ENCODE peak calls at places on chromosomes 4 and X, in seven cellular contexts. H is OCI-LY7, G is trophoblast cell, R is MM.1S, N is GM23248, S is Karpas-422, K is neural progenitor cell. P is an unnamed sample. For H3K79me2, the result is how much of the 10 kb centered on the place peaks cover.

GRCh38 chrX:65706041-65706828 is 38.8 kb downstream of the MSN start:
- DNase-seq in H (no peak), G (peak), R (no peak), N (peak), S (no peak), K (no peak), P (peak)

GRCh38 chrX:118420462-118420861 is 74.6 kb downstream of the WDR44 start:
- DNase-seq in H (no peak), G (no peak), R (peak), N (peak), S (no peak), K (no peak), P (peak)

GRCh38 chrX:53003111-53003510 is 44.8 kb upstream of the FAM156A start:
- DNase-seq in H (no peak), G (no peak), R (no peak), N (no peak), S (no peak), K (no peak), P (no peak)

GRCh38 chrX:130079824-130080406 is 30.4 kb downstream of the ELF4 start:
- DNase-seq in H (peak), G (peak), R (peak), N (peak), S (peak), K (peak), P (peak)

GRCh38 chr4:8105303-8106100 is 53.1 kb downstream of the ABLIM2 start:
- DNase-seq in H (no peak), G (no peak), R (no peak), N (no peak), S (no peak), K (peak), P (no peak)

GRCh38 chr4:32985256-32985655 is 2265.1 kb downstream of the PCDH7 start:
- DNase-seq in H (no peak), G (no peak), R (no peak), N (peak), S (no peak), K (no peak), P (no peak)

GRCh38 chr4:74206088-74206826 is 48.3 kb downstream of the MTHFD2L start:
- DNase-seq in H (no peak), G (peak), R (peak), N (peak), S (peak), K (no peak), P (no peak)

GRCh38 chr4:108700358-108700757 is 50.0 kb downstream of the OSTC start:
- DNase-seq in H (no peak), G (no peak), R (no peak), N (peak), S (no peak), K (no peak), P (peak)

GRCh38 chr4:165190591-165191212 is 16.7 kb upstream of the KLHL2 start:
- DNase-seq in H (no peak), G (no peak), R (no peak), N (peak), S (no peak), K (no peak), P (no peak)

GRCh38 chr4:78298618-78299017 is 241.5 kb downstream of the FRAS1 start:
- DNase-seq in H (no peak), G (no peak), R (no peak), N (peak), S (no peak), K (no peak), P (peak)

GRCh38 chrX:29478336-29479069 is 736.9 kb upstream of the MAGEB2 start:
- DNase-seq in H (peak), G (no peak), R (peak), N (peak), S (peak), K (peak), P (peak)

GRCh38 chrX:68146054-68146453 is 287.2 kb downstream of the OPHN1 start:
- DNase-seq in H (peak), G (no peak), R (peak), N (peak), S (peak), K (peak), P (peak)

GRCh38 chr4:82708982-82709381 is 89.6 kb downstream of the SCD5 start:
- DNase-seq in H (no peak), G (no peak), R (no peak), N (no peak), S (no peak), K (no peak), P (no peak)

GRCh38 chr4:111792592-111792991 is 352.7 kb upstream of the FAM241A start:
- DNase-seq in H (no peak), G (no peak), R (no peak), N (no peak), S (no peak), K (no peak), P (no peak)

GRCh38 chr4:121380448-121381147 is at the start of gene QRFPR:
- DNase-seq in H (no peak), G (no peak), R (peak), N (peak), S (no peak), K (peak), P (peak)

GRCh38 chrX:45761920-45762319 is 561.2 kb upstream of the DIPK2B start:
- DNase-seq in H (no peak), G (no peak), R (no peak), N (no peak), S (no peak), K (no peak), P (no peak)

DNA sequence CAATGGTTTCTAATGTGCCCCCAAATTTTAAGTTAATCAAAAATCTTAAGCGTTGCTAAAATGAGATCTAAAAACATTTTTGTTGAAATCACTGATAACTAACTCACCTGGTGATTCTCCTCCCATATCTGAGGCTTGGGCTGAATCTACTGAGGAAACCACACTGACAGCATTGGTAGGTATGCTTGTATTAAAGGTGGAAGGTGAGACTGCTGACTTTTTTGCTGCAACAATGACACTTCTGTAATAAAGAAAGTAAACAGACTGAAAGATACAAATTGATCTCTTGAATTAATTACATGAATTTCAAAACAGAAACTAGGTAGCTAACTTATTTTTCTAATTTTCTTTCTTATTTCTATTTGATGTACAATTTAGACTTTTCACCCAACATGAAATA is 198.1 kb downstream of the LRBA start:
- DNase-seq in H (no peak), G (no peak), R (no peak), N (no peak), S (no peak), K (no peak), P (no peak)
- H3K4me2 ChIP-seq in H (no peak), G (no peak), R (no peak), N (no peak), S (no peak), K (no peak), P (no peak)

GRCh38 chr4:127632420-127633403 is at the start of gene INTU:
- DNase-seq in H (no peak), G (peak), R (peak), N (peak), S (no peak), K (peak), P (peak)
- H3K27ac ChIP-seq in H (no peak), G (no peak), R (no peak), N (peak), S (no peak), K (no peak), P (peak)

GRCh38 chr4:106312377-106312776 is 3.6 kb downstream of the TBCK start:
- DNase-seq in H (no peak), G (no peak), R (no peak), N (peak), S (no peak), K (no peak), P (no peak)
- H3K79me2 ChIP-seq in H (under half), G (under half), R (under half), N (half or more), S (half or more), K (half or more), P (under half)

GRCh38 chr4:45987858-45988257 is 136.0 kb downstream of the GABRG1 start:
- DNase-seq in H (no peak), G (no peak), R (no peak), N (no peak), S (no peak), K (no peak), P (no peak)

GRCh38 chr4:45989775-45990174 is 134.1 kb downstream of the GABRG1 start:
- DNase-seq in H (no peak), G (no peak), R (no peak), N (no peak), S (no peak), K (no peak), P (no peak)

DNA sequence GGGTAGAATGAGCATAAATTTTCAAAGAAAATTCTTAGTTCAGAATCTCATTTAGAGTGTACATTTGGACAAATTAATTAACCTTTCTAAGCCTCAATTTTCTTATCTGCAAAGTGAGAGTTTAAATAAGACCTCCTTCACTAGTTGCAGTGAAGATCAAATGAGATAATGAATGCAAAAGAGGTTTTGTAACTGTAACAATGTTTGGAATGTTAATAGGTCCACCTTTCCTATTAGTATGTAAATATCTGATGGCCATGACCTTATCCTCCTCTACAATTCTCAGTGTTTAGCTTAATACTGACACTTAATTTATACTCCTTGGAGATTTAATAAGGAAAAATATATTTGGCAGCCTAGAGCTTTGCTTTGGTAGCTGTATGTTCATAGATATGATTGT is 138.8 kb downstream of the GABRG1 start:
- DNase-seq in H (no peak), G (no peak), R (no peak), N (no peak), S (no peak), K (no peak), P (no peak)
- H3K4me2 ChIP-seq in H (no peak), G (no peak), R (no peak), N (no peak), S (no peak), K (no peak), P (no peak)

DNA sequence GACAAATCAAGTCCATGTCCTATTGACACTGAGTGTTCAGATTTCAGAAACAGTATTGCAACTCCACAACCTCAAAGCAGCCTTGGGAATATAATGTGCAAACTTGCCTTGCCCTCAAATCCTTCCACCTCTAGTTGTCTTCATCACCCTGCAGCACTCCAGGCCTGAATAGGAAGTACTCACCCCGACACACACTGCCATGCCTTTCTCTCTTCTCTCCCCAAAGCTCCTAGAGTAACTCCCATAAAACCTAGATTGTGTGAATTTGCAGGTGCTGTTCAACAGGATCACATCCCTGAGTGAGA is 19.6 kb downstream of the ACSL1 start:
- DNase-seq in H (no peak), G (no peak), R (no peak), N (no peak), S (no peak), K (no peak), P (no peak)
- H3K27ac ChIP-seq in H (no peak), G (no peak), R (no peak), N (no peak), S (no peak), K (no peak), P (no peak)

GRCh38 chr4:173334891-173335754 is 965 bp upstream of the HMGB2 start:
- DNase-seq in H (peak), G (peak), R (peak), N (peak), S (peak), K (peak), P (peak)
- H3K79me2 ChIP-seq in H (half or more), G (under half), R (under half), N (under half), S (under half), K (half or more), P (under half)

GRCh38 chrX:153576239-153576870 is 22.6 kb downstream of the CCNQ start:
- DNase-seq in H (no peak), G (no peak), R (no peak), N (no peak), S (no peak), K (no peak), P (no peak)

GRCh38 chrX:153576961-153577360 is 22.0 kb downstream of the CCNQ start:
- DNase-seq in H (no peak), G (no peak), R (no peak), N (no peak), S (no peak), K (no peak), P (no peak)

GRCh38 chrX:153572601-153573000 is 26.3 kb downstream of the CCNQ start:
- DNase-seq in H (no peak), G (no peak), R (no peak), N (no peak), S (no peak), K (no peak), P (no peak)

GRCh38 chrX:153571159-153571908 is 27.6 kb downstream of the CCNQ start:
- DNase-seq in H (no peak), G (no peak), R (no peak), N (no peak), S (no peak), K (no peak), P (no peak)

DNA sequence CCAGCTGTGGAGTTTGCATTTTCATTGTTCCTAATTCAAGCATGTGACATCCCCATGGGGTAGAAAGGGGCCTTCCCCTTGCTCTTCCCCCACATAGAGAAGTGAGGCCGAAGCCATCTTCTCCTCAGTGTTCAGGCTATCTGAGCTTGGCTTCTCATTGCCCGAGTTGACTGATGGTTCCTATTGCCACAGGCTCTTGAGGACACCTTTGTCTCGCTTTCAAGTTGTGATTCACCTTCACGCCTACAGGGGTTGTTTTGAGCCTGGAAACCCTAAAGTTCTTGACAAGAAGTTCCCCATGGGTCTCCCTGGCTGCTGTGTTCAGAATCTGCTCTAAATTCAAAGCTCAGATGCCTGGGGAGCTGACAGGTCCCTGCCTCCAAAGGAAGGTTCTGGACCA is 24.9 kb downstream of the CCNQ start:
- DNase-seq in H (peak), G (no peak), R (no peak), N (peak), S (peak), K (no peak), P (no peak)
- H3K4me2 ChIP-seq in H (no peak), G (no peak), R (no peak), N (no peak), S (no peak), K (no peak), P (no peak)

DNA sequence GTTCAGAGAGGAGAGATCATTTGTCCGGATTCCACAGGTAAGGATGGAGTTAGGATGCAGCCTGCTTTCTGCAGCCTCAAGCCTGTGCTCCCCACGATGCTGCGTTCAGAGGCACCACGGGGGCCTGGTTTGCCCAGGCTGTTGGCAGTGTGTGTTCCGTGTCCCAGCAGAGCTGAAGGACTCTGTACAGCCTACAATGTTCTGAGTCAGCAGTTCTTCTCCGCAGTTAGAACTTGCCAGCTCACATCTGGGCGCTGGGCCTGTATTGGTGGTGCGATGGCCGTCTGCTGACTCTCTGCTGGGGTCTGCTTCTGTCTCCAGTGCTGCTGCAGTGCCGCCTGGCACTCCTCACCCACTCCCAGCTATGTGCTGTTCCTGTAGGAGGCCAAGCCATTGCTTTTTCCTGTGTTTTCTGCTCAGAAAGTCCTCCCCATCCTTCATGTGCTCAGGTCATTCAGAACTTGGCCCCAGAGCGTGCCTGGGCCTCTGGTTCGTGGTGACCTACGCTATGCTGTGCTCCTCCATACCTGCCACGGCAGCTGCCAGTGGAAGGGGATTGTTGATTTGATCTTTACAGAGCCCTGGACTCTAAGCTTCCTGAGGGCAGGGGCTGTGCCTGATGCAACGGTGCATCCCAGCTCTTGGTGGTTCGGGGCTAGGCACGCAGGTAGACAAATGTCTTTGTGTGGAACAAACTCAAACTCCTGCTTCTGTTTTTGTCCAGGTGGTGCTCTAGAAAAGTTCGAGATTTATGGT is 42.6 kb upstream of the TADA2B start:
- DNase-seq in H (no peak), G (no peak), R (no peak), N (no peak), S (no peak), K (no peak), P (no peak)
- H3K27ac ChIP-seq in H (no peak), G (no peak), R (no peak), N (no peak), S (no peak), K (no peak), P (no peak)

GRCh38 chr4:142334931-142335330 is 511.2 kb downstream of the INPP4B start:
- DNase-seq in H (no peak), G (no peak), R (no peak), N (no peak), S (no peak), K (no peak), P (no peak)

GRCh38 chr4:142329304-142329703 is 516.8 kb downstream of the INPP4B start:
- DNase-seq in H (no peak), G (no peak), R (no peak), N (no peak), S (no peak), K (no peak), P (no peak)

GRCh38 chr4:142326181-142326580 is 519.9 kb downstream of the INPP4B start:
- DNase-seq in H (no peak), G (no peak), R (no peak), N (no peak), S (no peak), K (no peak), P (no peak)

GRCh38 chr4:142331646-142332045 is 514.5 kb downstream of the INPP4B start:
- DNase-seq in H (no peak), G (no peak), R (no peak), N (no peak), S (no peak), K (no peak), P (no peak)

GRCh38 chr4:142331132-142331531 is 515.0 kb downstream of the INPP4B start:
- DNase-seq in H (no peak), G (no peak), R (no peak), N (no peak), S (no peak), K (no peak), P (no peak)
- H3K79me2 ChIP-seq in H (under half), G (under half), R (under half), N (half or more), S (under half), K (under half), P (half or more)

P was measured in mammary epithelial cell.